ENCODE peak calls at places on chromosomes 4 and X, in five cellular contexts. H is suprapubic skin, I is gastrocnemius medialis, S is brain microvascular endothelial cell, B is progenitor cell of endocrine pancreas. D is an unnamed sample.

GRCh38 chr4:5746829-5747745 is 36.1 kb downstream of the EVC start:
- DNase-seq in H (no peak), I (no peak), S (peak; percentile 62), B (no peak), D (no peak)

GRCh38 chrX:51395807-51396728 is 63.4 kb downstream of the NUDT10 start:
- DNase-seq in H (no peak), I (no peak), S (no peak), B (no peak), D (no peak)

GRCh38 chrX:17412692-17413091 is 37.7 kb downstream of the NHS start:
- DNase-seq in H (no peak), I (no peak), S (peak; percentile 71), B (no peak), D (peak; percentile 27)

GRCh38 chrX:13669246-13669689 is 16.3 kb downstream of the TCEANC start:
- DNase-seq in H (peak; percentile 79), I (no peak), S (peak; percentile 90), B (no peak), D (peak; percentile 92)

GRCh38 chr4:83722730-83723269 is 186.9 kb downstream of the GPAT3 start:
- DNase-seq in H (no peak), I (no peak), S (no peak), B (no peak), D (no peak)

GRCh38 chrX:69155786-69156520 is 9.3 kb downstream of the PJA1 start:
- DNase-seq in H (no peak), I (no peak), S (no peak), B (no peak), D (no peak)

GRCh38 chr4:26248647-26249046 is 72.2 kb upstream of the RBPJ start:
- DNase-seq in H (no peak), I (no peak), S (peak; percentile 65), B (no peak), D (peak; percentile 85)

GRCh38 chrX:13876652-13877051 is 59.8 kb upstream of the GPM6B start:
- DNase-seq in H (no peak), I (no peak), S (peak; percentile 68), B (no peak), D (no peak)

GRCh38 chr4:13413719-13414437 is 70.3 kb downstream of the RAB28 start:
- DNase-seq in H (no peak), I (no peak), S (no peak), B (no peak), D (no peak)

GRCh38 chr4:59553063-59553738 is 1646.9 kb upstream of the ADGRL3 start:
- DNase-seq in H (no peak), I (no peak), S (peak; percentile 74), B (no peak), D (no peak)

GRCh38 chr4:10647811-10648210 is 36.8 kb downstream of the CLNK start:
- DNase-seq in H (no peak), I (no peak), S (no peak), B (no peak), D (no peak)

DNA sequence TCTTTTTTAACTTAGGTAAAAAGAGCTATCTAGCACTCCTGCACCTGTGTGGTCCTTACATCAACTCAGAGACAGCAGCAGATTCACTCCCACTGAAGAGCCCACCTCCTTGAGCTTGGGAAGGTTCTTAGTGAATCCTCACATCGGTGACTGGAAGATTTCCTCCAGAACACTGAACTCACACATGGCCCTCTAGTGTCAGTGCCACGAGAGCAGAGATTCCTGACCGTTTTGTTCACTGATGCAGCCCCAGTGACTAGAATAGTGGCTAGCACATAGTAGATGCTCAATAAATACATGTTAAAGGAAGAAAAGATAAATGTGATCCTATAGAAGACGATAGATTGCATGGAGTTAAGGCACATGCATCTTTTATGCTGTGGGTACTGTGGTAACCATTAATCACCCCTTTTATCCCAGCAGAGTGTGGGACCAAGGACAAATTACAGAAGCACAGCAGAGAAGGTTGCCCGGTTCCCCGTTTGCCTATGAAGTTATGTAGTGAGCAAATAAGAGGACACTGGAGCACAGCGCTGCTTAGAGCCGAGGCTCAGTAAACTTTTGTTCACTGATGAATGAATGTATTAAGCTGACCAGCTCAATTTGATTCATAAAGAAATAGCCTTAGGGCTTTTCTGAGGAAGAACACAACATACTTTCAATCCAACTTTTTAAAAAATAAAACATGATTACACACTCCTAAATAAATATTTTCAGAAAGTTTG is 8.7 kb downstream of the GASK1B start:
- DNase-seq in H (no peak), I (no peak), S (no peak), B (no peak), D (no peak)
- TF ChIP-seq CTCF in H (no peak), I (no peak), S (peak; percentile 22), B (no peak), D (no peak)

GRCh38 chr4:75432683-75433082 is 81.5 kb downstream of the RCHY1 start:
- DNase-seq in H (no peak), I (no peak), S (peak; percentile 9), B (no peak), D (no peak)
- TF ChIP-seq CTCF in H (no peak), I (no peak), S (peak; percentile 67), B (peak; percentile 45), D (peak; percentile 50)

GRCh38 chrX:145178268-145178667 is 69.0 kb upstream of the SPANXN1 start:
- DNase-seq in H (no peak), I (no peak), S (no peak), B (no peak), D (no peak)
- TF ChIP-seq CTCF in H (no peak), I (no peak), S (peak; percentile 4), B (peak; percentile 45), D (no peak)

GRCh38 chr4:24791043-24791442 is 4.3 kb upstream of the SOD3 start:
- DNase-seq in H (no peak), I (no peak), S (no peak), B (no peak), D (no peak)

GRCh38 chr4:24794916-24795665 is at the start of gene SOD3:
- DNase-seq in H (peak; percentile 86), I (peak; percentile 66), S (peak; percentile 81), B (peak; percentile 42), D (peak; percentile 74)

GRCh38 chr4:24792552-24792951 is 2.8 kb upstream of the SOD3 start:
- DNase-seq in H (no peak), I (no peak), S (no peak), B (no peak), D (no peak)

GRCh38 chr4:24794111-24794860 is 1.1 kb upstream of the SOD3 start:
- DNase-seq in H (peak; percentile 74), I (no peak), S (peak; percentile 68), B (no peak), D (no peak)

DNA sequence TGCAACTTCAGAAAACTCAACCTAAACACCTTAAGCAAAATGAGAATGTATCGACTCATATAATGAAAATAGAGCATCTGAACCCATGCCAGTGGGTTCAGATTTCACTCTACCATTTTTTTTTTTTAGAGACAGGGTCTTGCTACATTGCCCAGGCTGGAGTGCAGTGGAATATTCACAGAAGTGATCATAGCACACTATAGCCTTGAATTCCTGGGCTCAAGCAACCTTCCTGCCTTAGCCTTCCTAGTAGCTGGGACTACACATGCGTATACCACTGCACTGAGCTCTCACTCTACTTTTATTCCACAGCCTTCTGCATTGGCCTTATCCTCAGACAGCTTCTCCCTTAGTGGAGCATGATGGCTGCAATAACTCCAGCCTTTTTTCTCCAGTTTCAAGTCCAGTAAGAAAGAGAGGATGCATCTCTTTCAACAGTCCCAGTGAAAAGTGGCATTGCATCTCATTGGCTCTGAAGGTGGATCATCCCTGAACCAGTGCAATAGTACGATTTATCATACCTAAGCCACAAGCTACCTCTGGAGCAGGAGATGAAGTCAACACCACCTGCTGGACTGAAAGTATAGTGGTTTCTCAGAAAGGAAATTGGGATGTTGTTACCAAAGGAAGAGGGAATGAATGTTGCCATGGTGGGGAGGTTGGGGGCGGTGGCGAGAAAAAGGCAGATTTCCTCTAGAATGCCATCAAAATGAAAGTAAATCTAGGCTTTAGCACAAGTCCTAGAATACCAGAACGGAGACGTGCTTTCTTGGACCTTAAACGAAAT is 2.0 kb upstream of the SOD3 start:
- DNase-seq in H (no peak), I (no peak), S (peak; percentile 29), B (no peak), D (no peak)
- TF ChIP-seq CTCF in H (peak; percentile 17), I (peak; percentile 18), S (peak; percentile 63), B (peak; percentile 52), D (peak; percentile 46)

D was measured in AG04450.